ENCODE peak calls at places on chromosomes 5 and 9, in seven cellular contexts. One of them, this sample, is unnamed.

GRCh38 chr5:146751054-146751453 is 127.5 kb downstream of the PPP2R2B start:
- DNase-seq in fibroblast of gingiva: no peak
- DNase-seq in adrenal gland: no peak
- DNase-seq in activated CD8-positive, alpha-beta memory T cell treated with anti-CD3 and anti-CD28 coated beads, Interleukin-2, amount 50 U/mL, for 4 hours: no peak
- DNase-seq in T-helper 1 cell: no peak
- DNase-seq in epithelial cell of esophagus: peak
- DNase-seq in LHCN-M2: peak
- DNase-seq in this sample: peak

GRCh38 chr9:14945351-14945750 is 35.1 kb upstream of the FREM1 start:
- DNase-seq in epithelial cell of esophagus: no peak
- DNase-seq in fibroblast of gingiva: peak
- DNase-seq in adrenal gland: no peak
- DNase-seq in LHCN-M2: no peak
- DNase-seq in T-helper 1 cell: no peak
- DNase-seq in activated CD8-positive, alpha-beta memory T cell treated with anti-CD3 and anti-CD28 coated beads, Interleukin-2, amount 50 U/mL, for 4 hours: no peak
- DNase-seq in this sample: no peak

GRCh38 chr5:136375920-136376319 is 10.6 kb upstream of the TRPC7 start:
- DNase-seq in adrenal gland: no peak
- DNase-seq in activated CD8-positive, alpha-beta memory T cell treated with anti-CD3 and anti-CD28 coated beads, Interleukin-2, amount 50 U/mL, for 4 hours: no peak
- DNase-seq in T-helper 1 cell: no peak
- DNase-seq in epithelial cell of esophagus: peak
- DNase-seq in LHCN-M2: no peak
- DNase-seq in fibroblast of gingiva: no peak
- DNase-seq in this sample: peak

GRCh38 chr5:175542966-175543235 is 64.5 kb downstream of the SFXN1 start:
- DNase-seq in adrenal gland: no peak
- DNase-seq in activated CD8-positive, alpha-beta memory T cell treated with anti-CD3 and anti-CD28 coated beads, Interleukin-2, amount 50 U/mL, for 4 hours: no peak
- DNase-seq in epithelial cell of esophagus: no peak
- DNase-seq in LHCN-M2: no peak
- DNase-seq in T-helper 1 cell: no peak
- DNase-seq in fibroblast of gingiva: no peak
- DNase-seq in this sample: no peak

GRCh38 chr5:164809831-164810230 is 1304.4 kb downstream of the MAT2B start:
- DNase-seq in fibroblast of gingiva: no peak
- DNase-seq in activated CD8-positive, alpha-beta memory T cell treated with anti-CD3 and anti-CD28 coated beads, Interleukin-2, amount 50 U/mL, for 4 hours: no peak
- DNase-seq in epithelial cell of esophagus: no peak
- DNase-seq in LHCN-M2: no peak
- DNase-seq in adrenal gland: no peak
- DNase-seq in T-helper 1 cell: no peak
- DNase-seq in this sample: peak

GRCh38 chr5:98635631-98636030 is 137.8 kb upstream of the RGMB start:
- DNase-seq in fibroblast of gingiva: no peak
- DNase-seq in activated CD8-positive, alpha-beta memory T cell treated with anti-CD3 and anti-CD28 coated beads, Interleukin-2, amount 50 U/mL, for 4 hours: no peak
- DNase-seq in LHCN-M2: peak
- DNase-seq in T-helper 1 cell: no peak
- DNase-seq in adrenal gland: no peak
- DNase-seq in epithelial cell of esophagus: no peak
- DNase-seq in this sample: peak

GRCh38 chr9:76756273-76756650 is 8.0 kb upstream of the PCA3 start:
- DNase-seq in activated CD8-positive, alpha-beta memory T cell treated with anti-CD3 and anti-CD28 coated beads, Interleukin-2, amount 50 U/mL, for 4 hours: no peak
- DNase-seq in T-helper 1 cell: no peak
- DNase-seq in epithelial cell of esophagus: peak
- DNase-seq in LHCN-M2: peak
- DNase-seq in fibroblast of gingiva: peak
- DNase-seq in adrenal gland: peak
- DNase-seq in this sample: peak

GRCh38 chr5:173016069-173016455 is 32.5 kb downstream of the ATP6V0E1 start:
- DNase-seq in epithelial cell of esophagus: no peak
- DNase-seq in LHCN-M2: no peak
- DNase-seq in activated CD8-positive, alpha-beta memory T cell treated with anti-CD3 and anti-CD28 coated beads, Interleukin-2, amount 50 U/mL, for 4 hours: no peak
- DNase-seq in T-helper 1 cell: no peak
- DNase-seq in adrenal gland: no peak
- DNase-seq in fibroblast of gingiva: no peak
- DNase-seq in this sample: no peak

GRCh38 chr9:120841930-120842684 is 615 bp downstream of the PSMD5 start:
- DNase-seq in LHCN-M2: no peak
- DNase-seq in epithelial cell of esophagus: peak
- DNase-seq in T-helper 1 cell: no peak
- DNase-seq in fibroblast of gingiva: no peak
- DNase-seq in activated CD8-positive, alpha-beta memory T cell treated with anti-CD3 and anti-CD28 coated beads, Interleukin-2, amount 50 U/mL, for 4 hours: no peak
- DNase-seq in adrenal gland: peak
- DNase-seq in this sample: peak

GRCh38 chr5:168006473-168007130 is 284.8 kb upstream of the WWC1 start:
- DNase-seq in fibroblast of gingiva: no peak
- DNase-seq in activated CD8-positive, alpha-beta memory T cell treated with anti-CD3 and anti-CD28 coated beads, Interleukin-2, amount 50 U/mL, for 4 hours: no peak
- DNase-seq in epithelial cell of esophagus: no peak
- DNase-seq in T-helper 1 cell: no peak
- DNase-seq in adrenal gland: no peak
- DNase-seq in LHCN-M2: no peak
- DNase-seq in this sample: no peak

GRCh38 chr9:133819923-133820322 is 81.8 kb upstream of the SARDH start:
- DNase-seq in fibroblast of gingiva: no peak
- DNase-seq in activated CD8-positive, alpha-beta memory T cell treated with anti-CD3 and anti-CD28 coated beads, Interleukin-2, amount 50 U/mL, for 4 hours: no peak
- DNase-seq in epithelial cell of esophagus: no peak
- DNase-seq in adrenal gland: no peak
- DNase-seq in LHCN-M2: no peak
- DNase-seq in T-helper 1 cell: no peak
- DNase-seq in this sample: no peak

GRCh38 chr5:177446184-177447065 is at the start of gene PRR7:
- DNase-seq in activated CD8-positive, alpha-beta memory T cell treated with anti-CD3 and anti-CD28 coated beads, Interleukin-2, amount 50 U/mL, for 4 hours: peak
- DNase-seq in epithelial cell of esophagus: peak
- DNase-seq in LHCN-M2: peak
- DNase-seq in fibroblast of gingiva: peak
- DNase-seq in T-helper 1 cell: peak
- DNase-seq in adrenal gland: peak
- DNase-seq in this sample: peak

GRCh38 chr5:52481851-52482250 is 305.9 kb upstream of the ITGA1 start:
- DNase-seq in epithelial cell of esophagus: no peak
- DNase-seq in fibroblast of gingiva: no peak
- DNase-seq in activated CD8-positive, alpha-beta memory T cell treated with anti-CD3 and anti-CD28 coated beads, Interleukin-2, amount 50 U/mL, for 4 hours: no peak
- DNase-seq in T-helper 1 cell: no peak
- DNase-seq in LHCN-M2: no peak
- DNase-seq in adrenal gland: no peak
- DNase-seq in this sample: no peak

GRCh38 chr9:89096807-89097206 is 81.8 kb downstream of the SHC3 start:
- DNase-seq in epithelial cell of esophagus: no peak
- DNase-seq in LHCN-M2: no peak
- DNase-seq in T-helper 1 cell: no peak
- DNase-seq in activated CD8-positive, alpha-beta memory T cell treated with anti-CD3 and anti-CD28 coated beads, Interleukin-2, amount 50 U/mL, for 4 hours: no peak
- DNase-seq in adrenal gland: no peak
- DNase-seq in fibroblast of gingiva: no peak
- DNase-seq in this sample: no peak

GRCh38 chr5:137217599-137218200 is 281.4 kb downstream of the SPOCK1 start:
- DNase-seq in adrenal gland: no peak
- DNase-seq in activated CD8-positive, alpha-beta memory T cell treated with anti-CD3 and anti-CD28 coated beads, Interleukin-2, amount 50 U/mL, for 4 hours: no peak
- DNase-seq in epithelial cell of esophagus: peak
- DNase-seq in T-helper 1 cell: no peak
- DNase-seq in fibroblast of gingiva: peak
- DNase-seq in LHCN-M2: peak
- DNase-seq in this sample: peak

GRCh38 chr9:119375892-119376291 is 6.7 kb upstream of the BRINP1 start:
- DNase-seq in epithelial cell of esophagus: peak
- DNase-seq in LHCN-M2: peak
- DNase-seq in activated CD8-positive, alpha-beta memory T cell treated with anti-CD3 and anti-CD28 coated beads, Interleukin-2, amount 50 U/mL, for 4 hours: no peak
- DNase-seq in T-helper 1 cell: no peak
- DNase-seq in adrenal gland: peak
- DNase-seq in fibroblast of gingiva: no peak
- DNase-seq in this sample: peak

GRCh38 chr9:101536938-101537337 is 3.3 kb downstream of the RNF20 start:
- DNase-seq in fibroblast of gingiva: no peak
- DNase-seq in T-helper 1 cell: no peak
- DNase-seq in LHCN-M2: peak
- DNase-seq in epithelial cell of esophagus: peak
- DNase-seq in activated CD8-positive, alpha-beta memory T cell treated with anti-CD3 and anti-CD28 coated beads, Interleukin-2, amount 50 U/mL, for 4 hours: no peak
- DNase-seq in adrenal gland: peak
- DNase-seq in this sample: peak

GRCh38 chr5:159240301-159240870 is 22.7 kb upstream of the UBLCP1 start:
- DNase-seq in epithelial cell of esophagus: peak
- DNase-seq in adrenal gland: no peak
- DNase-seq in activated CD8-positive, alpha-beta memory T cell treated with anti-CD3 and anti-CD28 coated beads, Interleukin-2, amount 50 U/mL, for 4 hours: no peak
- DNase-seq in T-helper 1 cell: no peak
- DNase-seq in LHCN-M2: peak
- DNase-seq in fibroblast of gingiva: no peak
- DNase-seq in this sample: peak

GRCh38 chr5:67059747-67060490 is 136.7 kb downstream of the CD180 start:
- DNase-seq in epithelial cell of esophagus: peak
- DNase-seq in fibroblast of gingiva: peak
- DNase-seq in T-helper 1 cell: no peak
- DNase-seq in LHCN-M2: peak
- DNase-seq in activated CD8-positive, alpha-beta memory T cell treated with anti-CD3 and anti-CD28 coated beads, Interleukin-2, amount 50 U/mL, for 4 hours: no peak
- DNase-seq in adrenal gland: no peak
- DNase-seq in this sample: no peak

GRCh38 chr5:10352404-10353240 is 873 bp upstream of the MARCHF6 start:
- DNase-seq in T-helper 1 cell: no peak
- DNase-seq in fibroblast of gingiva: peak
- DNase-seq in adrenal gland: no peak
- DNase-seq in LHCN-M2: peak
- DNase-seq in epithelial cell of esophagus: peak
- DNase-seq in activated CD8-positive, alpha-beta memory T cell treated with anti-CD3 and anti-CD28 coated beads, Interleukin-2, amount 50 U/mL, for 4 hours: peak
- DNase-seq in this sample: no peak

GRCh38 chr5:98942849-98943248 is 14.0 kb upstream of the CHD1 start:
- DNase-seq in fibroblast of gingiva: peak
- DNase-seq in epithelial cell of esophagus: peak
- DNase-seq in activated CD8-positive, alpha-beta memory T cell treated with anti-CD3 and anti-CD28 coated beads, Interleukin-2, amount 50 U/mL, for 4 hours: no peak
- DNase-seq in T-helper 1 cell: no peak
- DNase-seq in adrenal gland: no peak
- DNase-seq in LHCN-M2: no peak
- DNase-seq in this sample: no peak

GRCh38 chr5:180688326-180689070 is 39.1 kb upstream of the FLT4 start:
- DNase-seq in adrenal gland: no peak
- DNase-seq in fibroblast of gingiva: no peak
- DNase-seq in T-helper 1 cell: no peak
- DNase-seq in activated CD8-positive, alpha-beta memory T cell treated with anti-CD3 and anti-CD28 coated beads, Interleukin-2, amount 50 U/mL, for 4 hours: no peak
- DNase-seq in epithelial cell of esophagus: no peak
- DNase-seq in LHCN-M2: peak
- DNase-seq in this sample: no peak

GRCh38 chr5:36334315-36334714 is 32.6 kb upstream of the RANBP3L start:
- DNase-seq in T-helper 1 cell: no peak
- DNase-seq in activated CD8-positive, alpha-beta memory T cell treated with anti-CD3 and anti-CD28 coated beads, Interleukin-2, amount 50 U/mL, for 4 hours: no peak
- DNase-seq in epithelial cell of esophagus: no peak
- DNase-seq in fibroblast of gingiva: no peak
- DNase-seq in adrenal gland: no peak
- DNase-seq in LHCN-M2: no peak
- DNase-seq in this sample: no peak

GRCh38 chr9:131606896-131607567 is 61.7 kb downstream of the PRRT1B start:
- DNase-seq in adrenal gland: no peak
- DNase-seq in activated CD8-positive, alpha-beta memory T cell treated with anti-CD3 and anti-CD28 coated beads, Interleukin-2, amount 50 U/mL, for 4 hours: no peak
- DNase-seq in LHCN-M2: no peak
- DNase-seq in T-helper 1 cell: no peak
- DNase-seq in epithelial cell of esophagus: no peak
- DNase-seq in fibroblast of gingiva: no peak
- DNase-seq in this sample: no peak

GRCh38 chr9:2764371-2764770 is 47.1 kb downstream of the KCNV2 start:
- DNase-seq in fibroblast of gingiva: no peak
- DNase-seq in LHCN-M2: peak
- DNase-seq in activated CD8-positive, alpha-beta memory T cell treated with anti-CD3 and anti-CD28 coated beads, Interleukin-2, amount 50 U/mL, for 4 hours: no peak
- DNase-seq in epithelial cell of esophagus: no peak
- DNase-seq in adrenal gland: peak
- DNase-seq in T-helper 1 cell: no peak
- DNase-seq in this sample: peak

GRCh38 chr9:89444212-89444611 is 53.7 kb downstream of the SEMA4D start:
- DNase-seq in LHCN-M2: no peak
- DNase-seq in fibroblast of gingiva: no peak
- DNase-seq in adrenal gland: no peak
- DNase-seq in activated CD8-positive, alpha-beta memory T cell treated with anti-CD3 and anti-CD28 coated beads, Interleukin-2, amount 50 U/mL, for 4 hours: peak
- DNase-seq in epithelial cell of esophagus: no peak
- DNase-seq in T-helper 1 cell: no peak
- DNase-seq in this sample: no peak

This sample was measured in kidney tubule cell.